ENCODE peak calls at places on chromosome 18, in nine cellular contexts. Y, T, F, S, A, M, O, J and P are unnamed samples.

GRCh38 chr18:23539911-23540475 is 36.7 kb downstream of the RMC1 start:
- DNase-seq in J (no peak), S (no peak), A (no peak), T (no peak), M (no peak), F (no peak), Y (no peak), O (no peak), P (no peak)

GRCh38 chr18:9016819-9017169 is 85.7 kb upstream of the NDUFV2 start:
- DNase-seq in S (no peak), T (no peak), Y (no peak), M (no peak), J (no peak), F (no peak), O (no peak), A (no peak), P (no peak)

GRCh38 chr18:46407471-46408166 is 249.4 kb downstream of the LOXHD1 start:
- DNase-seq in O (peak; percentile 39), S (no peak), A (no peak), Y (no peak), F (no peak), M (peak; percentile 60), J (no peak), T (no peak), P (no peak)

GRCh38 chr18:27656905-27657304 is 471.8 kb upstream of the CHST9 start:
- DNase-seq in O (no peak), T (no peak), F (no peak), Y (no peak), A (no peak), S (no peak), J (no peak), M (no peak), P (no peak)

GRCh38 chr18:57668021-57668420 is 46.4 kb upstream of the NARS1 start:
- DNase-seq in J (no peak), M (no peak), T (no peak), S (no peak), F (no peak), Y (no peak), O (no peak), A (no peak), P (no peak)

GRCh38 chr18:45802814-45803492 is 22.5 kb upstream of the SIGLEC15 start:
- DNase-seq in A (peak; percentile 90), O (no peak), F (peak; percentile 92), S (peak; percentile 82), J (no peak), M (no peak), T (no peak), Y (no peak), P (no peak)

GRCh38 chr18:23146861-23147469 is 11.7 kb downstream of the CABLES1 start:
- DNase-seq in S (no peak), A (no peak), O (peak; percentile 11), Y (no peak), F (no peak), J (no peak), T (no peak), M (no peak), P (no peak)

GRCh38 chr18:25047421-25047820 is 304.5 kb downstream of the ZNF521 start:
- DNase-seq in Y (no peak), F (no peak), O (no peak), M (no peak), J (no peak), T (no peak), A (no peak), S (no peak), P (no peak)

GRCh38 chr18:50399582-50399981 is 24.7 kb downstream of the SKA1 start:
- DNase-seq in J (no peak), A (no peak), O (no peak), T (no peak), F (no peak), M (no peak), Y (no peak), S (no peak), P (no peak)

GRCh38 chr18:28158083-28158581 is 18.8 kb downstream of the CDH2 start:
- DNase-seq in M (peak; percentile 66), J (no peak), Y (no peak), O (no peak), A (peak; percentile 6), S (no peak), F (no peak), T (no peak), P (no peak)

GRCh38 chr18:55247032-55247431 is 287.8 kb upstream of the CCDC68 start:
- DNase-seq in F (no peak), Y (no peak), S (no peak), T (no peak), J (no peak), O (no peak), A (no peak), M (no peak), P (no peak)

GRCh38 chr18:46098616-46098933 is 479 bp upstream of the ATP5F1A start:
- DNase-seq in T (no peak), A (no peak), M (no peak), S (no peak), F (no peak), J (no peak), Y (no peak), O (no peak), P (no peak)

GRCh38 chr18:35581555-35582309 is at the start of gene GALNT1:
- DNase-seq in A (peak; percentile 44), Y (no peak), M (peak; percentile 17), F (no peak), T (peak; percentile 37), O (peak; percentile 29), S (no peak), J (no peak), P (peak; percentile 26)

GRCh38 chr18:12296457-12296856 is 11.6 kb upstream of the TUBB6 start:
- DNase-seq in J (no peak), S (no peak), T (no peak), Y (no peak), O (no peak), M (no peak), F (no peak), A (no peak), P (no peak)

GRCh38 chr18:42578781-42579180 is 536.7 kb downstream of the RIT2 start:
- DNase-seq in M (no peak), J (no peak), S (no peak), Y (no peak), O (no peak), A (no peak), F (peak; percentile 19), T (no peak), P (no peak)

GRCh38 chr18:47997338-47997780 is 66.9 kb upstream of the SMAD2 start:
- DNase-seq in T (no peak), O (no peak), M (no peak), A (no peak), F (no peak), S (no peak), Y (no peak), J (no peak), P (no peak)

GRCh38 chr18:30970201-30970816 is 72.2 kb downstream of the DSC3 start:
- DNase-seq in A (no peak), J (peak; percentile 92), F (peak; percentile 30), M (no peak), Y (no peak), O (no peak), S (peak; percentile 8), T (no peak), P (no peak)

GRCh38 chr18:49690307-49690706 is 123.0 kb downstream of the ACAA2 start:
- DNase-seq in F (peak; percentile 70), S (no peak), J (no peak), A (peak; percentile 44), T (no peak), M (no peak), O (no peak), Y (no peak), P (no peak)